ENCODE peak calls at places on chromosomes 3 and 15, in eight cellular contexts. U is stomach, W is DND-41, X is heart left ventricle, E is breast epithelium, L is GM10248, O is fibroblast of villous mesenchyme, K is HFFc6. Q is an unnamed sample.

GRCh38 chr3:112744825-112745566 is 101.7 kb downstream of the CD200R1L start:
- DNase-seq in U (no peak), W (no peak), X (peak; percentile 12), E (no peak), L (no peak), O (peak; percentile 50), K (no peak), Q (no peak)

GRCh38 chr3:30290479-30290878 is 315.9 kb upstream of the TGFBR2 start:
- DNase-seq in U (no peak), W (no peak), X (no peak), E (no peak), L (no peak), O (no peak), K (no peak), Q (no peak)

GRCh38 chr3:143727391-143727790 is 120.9 kb downstream of the SLC9A9 start:
- DNase-seq in U (no peak), W (no peak), X (no peak), E (no peak), L (no peak), O (peak; percentile 3), K (no peak), Q (no peak)

GRCh38 chr15:65248506-65248905 is 37.2 kb upstream of the CILP start:
- DNase-seq in U (no peak), W (no peak), X (no peak), E (no peak), L (no peak), O (peak; percentile 22), K (no peak), Q (no peak)

GRCh38 chr3:178146406-178146831 is 389.8 kb upstream of the KCNMB2 start:
- DNase-seq in U (no peak), W (no peak), X (no peak), E (no peak), L (no peak), O (peak; percentile 77), K (peak; percentile 16), Q (no peak)

GRCh38 chr15:82303956-82304640 is 41.5 kb downstream of the SAXO2 start:
- DNase-seq in U (no peak), W (no peak), X (no peak), E (no peak), L (peak; percentile 3), O (no peak), K (no peak), Q (no peak)

GRCh38 chr15:37289109-37289765 is 188.9 kb upstream of the MEIS2 start:
- DNase-seq in U (no peak), W (no peak), X (no peak), E (no peak), L (no peak), O (no peak), K (peak; percentile 28), Q (no peak)

GRCh38 chr3:65685621-65686020 is 353.1 kb downstream of the MAGI1 start:
- DNase-seq in U (no peak), W (no peak), X (peak; percentile 15), E (no peak), L (no peak), O (peak; percentile 12), K (no peak), Q (no peak)

GRCh38 chr3:120743081-120743365 is 479 bp downstream of the GTF2E1 start:
- DNase-seq in U (no peak), W (peak; percentile 25), X (no peak), E (no peak), L (no peak), O (peak; percentile 46), K (no peak), Q (no peak)

GRCh38 chr15:60762167-60762566 is 283.2 kb upstream of the ICE2 start:
- DNase-seq in U (no peak), W (no peak), X (no peak), E (no peak), L (no peak), O (no peak), K (no peak), Q (no peak)

GRCh38 chr3:109228391-109229080 is 87.8 kb downstream of the DPPA2 start:
- DNase-seq in U (no peak), W (no peak), X (no peak), E (no peak), L (no peak), O (no peak), K (no peak), Q (no peak)

GRCh38 chr3:99023590-99024192 is 122.2 kb upstream of the DCBLD2 start:
- DNase-seq in U (no peak), W (no peak), X (no peak), E (no peak), L (peak; percentile 25), O (peak; percentile 50), K (peak; percentile 29), Q (peak; percentile 31)

GRCh38 chr3:170356596-170357175 is 829 bp upstream of the SKIL start:
- DNase-seq in U (peak; percentile 87), W (no peak), X (peak; percentile 91), E (peak; percentile 66), L (peak; percentile 84), O (peak; percentile 92), K (peak; percentile 64), Q (peak; percentile 91)

GRCh38 chr3:179546814-179547241 is 15.9 kb upstream of the ACTL6A start:
- DNase-seq in U (peak; percentile 81), W (no peak), X (no peak), E (no peak), L (no peak), O (no peak), K (no peak), Q (no peak)

GRCh38 chr15:66951531-66951930 is 113.9 kb upstream of the SMAD3 start:
- DNase-seq in U (no peak), W (no peak), X (no peak), E (no peak), L (no peak), O (no peak), K (no peak), Q (no peak)

DNA sequence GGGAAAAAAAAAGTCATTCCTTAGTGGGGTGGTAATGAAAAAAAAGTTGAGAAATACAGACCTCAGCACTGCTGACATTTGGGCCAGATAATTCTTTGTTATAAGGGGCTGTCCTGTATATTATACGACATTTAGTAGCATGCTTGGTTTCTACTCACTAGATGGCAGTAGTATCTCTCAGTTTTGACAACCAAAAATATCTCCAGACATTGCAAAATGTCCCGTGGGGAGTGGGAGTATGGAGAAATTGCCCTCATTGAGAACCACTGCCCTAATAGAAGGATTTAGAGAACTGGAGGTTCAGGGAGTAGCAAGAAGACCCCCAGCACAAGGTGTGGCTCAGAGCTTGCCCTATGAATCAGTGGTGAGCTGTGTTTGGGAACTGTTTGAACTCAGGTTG is 28.6 kb upstream of the TEX264 start:
- DNase-seq in U (no peak), W (no peak), X (no peak), E (no peak), L (no peak), O (peak; percentile 19), K (no peak), Q (no peak)
- TF ChIP-seq CTCF in U (no peak), W (peak; percentile 51), X (no peak), E (no peak), L (no peak), O (peak; percentile 42), K (peak; percentile 66), Q (no peak)

DNA sequence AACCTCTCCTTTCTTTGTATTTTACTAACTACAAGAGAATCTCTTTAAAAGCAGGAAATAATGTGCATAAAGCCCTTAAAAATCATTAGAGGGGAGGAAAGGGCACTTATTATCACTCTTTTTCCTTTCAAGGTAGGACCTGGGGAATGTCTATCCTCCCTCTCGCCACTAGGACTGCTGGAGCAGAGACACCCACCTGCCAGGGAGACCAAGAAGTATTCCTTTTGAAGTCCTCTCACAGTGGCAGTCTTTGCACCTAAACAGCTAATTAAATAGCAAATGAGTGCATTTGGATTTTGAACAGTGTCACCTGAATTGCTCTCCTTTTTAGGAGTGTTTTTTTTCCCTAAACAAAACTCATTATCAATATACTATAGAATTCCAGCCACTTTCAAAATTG is 874.1 kb downstream of the ZPLD1 start:
- DNase-seq in U (no peak), W (no peak), X (no peak), E (no peak), L (no peak), O (no peak), K (no peak), Q (no peak)
- TF ChIP-seq CTCF in U (no peak), W (no peak), X (no peak), E (no peak), L (no peak), O (no peak), K (no peak), Q (no peak)

DNA sequence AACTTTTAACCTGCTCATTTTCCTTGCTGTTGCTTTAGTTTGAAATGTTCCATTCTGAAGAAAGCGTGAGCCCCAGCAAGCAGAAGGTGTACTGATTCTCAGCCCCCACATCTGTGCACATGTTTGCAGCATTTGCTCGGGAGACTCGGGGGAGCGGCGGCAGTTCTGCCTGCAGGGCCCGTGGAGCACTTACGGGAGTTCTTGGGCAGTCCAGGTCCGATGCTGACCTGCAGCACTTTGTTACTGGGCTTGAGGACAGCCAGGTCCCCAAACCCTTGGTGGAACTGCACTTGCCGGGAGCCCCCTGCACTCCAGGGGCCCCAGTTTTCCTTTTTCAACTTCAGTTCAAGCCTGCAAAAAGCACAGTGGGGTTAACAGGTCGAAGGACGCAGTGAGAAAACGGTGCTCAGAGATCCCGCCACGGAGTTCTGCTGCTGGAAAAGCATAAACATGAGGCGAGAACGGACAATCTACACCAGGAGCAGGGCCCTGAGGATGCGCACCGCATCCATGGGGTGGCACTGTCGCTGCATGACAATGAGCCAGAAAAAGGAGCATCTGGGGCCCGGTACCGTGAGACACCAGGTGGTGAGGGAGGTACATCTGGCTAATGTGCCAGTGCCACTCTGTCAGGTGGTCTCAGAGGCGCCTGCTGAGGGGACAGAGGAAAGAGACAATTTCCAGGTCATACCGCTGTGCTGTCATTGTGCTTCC is 45.6 kb upstream of the LDHAL6B start:
- DNase-seq in U (no peak), W (no peak), X (no peak), E (no peak), L (no peak), O (no peak), K (no peak), Q (no peak)
- TF ChIP-seq CTCF in U (no peak), W (peak; percentile 51), X (peak; percentile 23), E (peak; percentile 21), L (peak; percentile 39), O (peak; percentile 73), K (peak; percentile 76), Q (no peak)

GRCh38 chr15:39887832-39888231 is 32.2 kb downstream of the GPR176 start:
- DNase-seq in U (peak; percentile 29), W (peak; percentile 7), X (no peak), E (no peak), L (no peak), O (peak; percentile 73), K (peak; percentile 53), Q (no peak)
- TF ChIP-seq CTCF in U (no peak), W (peak; percentile 56), X (peak; percentile 7), E (no peak), L (peak; percentile 20), O (peak; percentile 50), K (peak; percentile 57), Q (no peak)

DNA sequence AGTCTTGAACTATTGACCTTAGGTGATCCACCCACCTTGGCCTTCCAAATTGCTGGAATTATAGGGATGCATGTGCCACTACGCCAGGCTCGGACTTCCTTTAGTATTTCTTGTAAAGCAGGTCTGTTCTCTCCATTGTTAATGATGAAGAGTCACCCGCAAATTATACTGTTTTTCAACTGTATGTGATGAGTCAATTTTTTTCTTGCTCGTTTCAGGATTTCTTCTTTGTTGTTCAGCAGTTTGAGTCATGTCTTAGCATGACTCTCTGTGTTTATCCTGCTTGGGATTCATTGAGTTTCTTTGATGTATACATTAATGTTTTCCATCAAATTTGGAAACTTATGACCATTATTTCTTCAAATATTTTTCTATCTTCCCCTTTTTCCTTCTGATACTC is 28.9 kb downstream of the GRAMD1C start:
- DNase-seq in U (no peak), W (no peak), X (no peak), E (no peak), L (no peak), O (no peak), K (peak; percentile 81), Q (no peak)
- TF ChIP-seq CTCF in U (no peak), W (no peak), X (no peak), E (no peak), L (no peak), O (no peak), K (no peak), Q (no peak)